ENCODE peak calls at places on chromosomes 1 and 21, in seven cellular contexts. One of them, this sample, is unnamed. For H3K4me1, the result is how much of the 10 kb centered on the place peaks cover.

GRCh38 chr1:199404976-199405375 is 622.5 kb upstream of the NR5A2 start:
- DNase-seq in GM12878: no peak
- DNase-seq in body of pancreas: no peak
- DNase-seq in uterus: no peak
- DNase-seq in endothelial cell of umbilical vein: no peak
- DNase-seq in stomach: no peak
- DNase-seq in H1: no peak
- DNase-seq in this sample: no peak

GRCh38 chr1:29912413-29912812 is 676.1 kb downstream of the PTPRU start:
- DNase-seq in GM12878: no peak
- DNase-seq in body of pancreas: no peak
- DNase-seq in uterus: no peak
- DNase-seq in endothelial cell of umbilical vein: peak
- DNase-seq in stomach: no peak
- DNase-seq in H1: no peak
- DNase-seq in this sample: no peak

GRCh38 chr1:209652121-209652742 is at the start of gene LAMB3:
- DNase-seq in GM12878: no peak
- DNase-seq in body of pancreas: peak
- DNase-seq in uterus: no peak
- DNase-seq in endothelial cell of umbilical vein: no peak
- DNase-seq in stomach: peak
- DNase-seq in H1: no peak
- DNase-seq in this sample: no peak

GRCh38 chr1:240099329-240099728 is 7.6 kb downstream of the FMN2 start:
- DNase-seq in GM12878: no peak
- DNase-seq in body of pancreas: no peak
- DNase-seq in uterus: no peak
- DNase-seq in endothelial cell of umbilical vein: no peak
- DNase-seq in stomach: no peak
- DNase-seq in H1: no peak
- DNase-seq in this sample: no peak

GRCh38 chr1:11707621-11708276 is 16.2 kb downstream of the DRAXIN start:
- DNase-seq in GM12878: no peak
- DNase-seq in body of pancreas: peak
- DNase-seq in uterus: no peak
- DNase-seq in endothelial cell of umbilical vein: no peak
- DNase-seq in stomach: peak
- DNase-seq in H1: no peak
- DNase-seq in this sample: no peak

GRCh38 chr1:113617438-113618141 is 141.7 kb downstream of the PHTF1 start:
- DNase-seq in GM12878: no peak
- DNase-seq in body of pancreas: no peak
- DNase-seq in uterus: no peak
- DNase-seq in endothelial cell of umbilical vein: no peak
- DNase-seq in stomach: no peak
- DNase-seq in H1: no peak
- DNase-seq in this sample: no peak

GRCh38 chr1:30778156-30778978 is 20.8 kb upstream of the LAPTM5 start:
- DNase-seq in GM12878: no peak
- DNase-seq in body of pancreas: peak
- DNase-seq in uterus: no peak
- DNase-seq in endothelial cell of umbilical vein: peak
- DNase-seq in stomach: peak
- DNase-seq in H1: no peak
- DNase-seq in this sample: peak

GRCh38 chr1:76867342-76868130 is at the start of gene ST6GALNAC5:
- DNase-seq in GM12878: no peak
- DNase-seq in body of pancreas: no peak
- DNase-seq in uterus: no peak
- DNase-seq in endothelial cell of umbilical vein: peak
- DNase-seq in stomach: no peak
- DNase-seq in H1: no peak
- DNase-seq in this sample: peak

GRCh38 chr1:223628233-223628632 is 37.3 kb downstream of the CAPN8 start:
- DNase-seq in GM12878: no peak
- DNase-seq in body of pancreas: peak
- DNase-seq in uterus: no peak
- DNase-seq in endothelial cell of umbilical vein: no peak
- DNase-seq in stomach: peak
- DNase-seq in H1: peak
- DNase-seq in this sample: no peak

GRCh38 chr1:70659891-70660290 is 248.8 kb downstream of the CTH start:
- DNase-seq in GM12878: no peak
- DNase-seq in body of pancreas: no peak
- DNase-seq in uterus: no peak
- DNase-seq in endothelial cell of umbilical vein: no peak
- DNase-seq in stomach: no peak
- DNase-seq in H1: no peak
- DNase-seq in this sample: no peak

GRCh38 chr1:236421022-236421421 is 26.9 kb downstream of the EDARADD start:
- DNase-seq in GM12878: no peak
- DNase-seq in body of pancreas: no peak
- DNase-seq in uterus: no peak
- DNase-seq in endothelial cell of umbilical vein: no peak
- DNase-seq in stomach: no peak
- DNase-seq in H1: no peak
- DNase-seq in this sample: no peak

GRCh38 chr21:46425566-46425965 is 33.1 kb upstream of the DIP2A start:
- DNase-seq in GM12878: no peak
- DNase-seq in body of pancreas: no peak
- DNase-seq in uterus: no peak
- DNase-seq in endothelial cell of umbilical vein: no peak
- DNase-seq in stomach: no peak
- DNase-seq in H1: no peak
- DNase-seq in this sample: peak

GRCh38 chr1:201791775-201792166 is 37.2 kb upstream of the IPO9 start:
- DNase-seq in GM12878: no peak
- DNase-seq in body of pancreas: peak
- DNase-seq in uterus: peak
- DNase-seq in endothelial cell of umbilical vein: peak
- DNase-seq in stomach: no peak
- DNase-seq in H1: no peak
- DNase-seq in this sample: no peak

GRCh38 chr1:175072131-175072941 is 4.7 kb downstream of the TNN start:
- DNase-seq in GM12878: no peak
- DNase-seq in body of pancreas: peak
- DNase-seq in uterus: peak
- DNase-seq in endothelial cell of umbilical vein: peak
- DNase-seq in stomach: no peak
- DNase-seq in H1: no peak
- DNase-seq in this sample: no peak

GRCh38 chr1:48036693-48037386 is 39.7 kb upstream of the TRABD2B start:
- DNase-seq in GM12878: no peak
- DNase-seq in body of pancreas: no peak
- DNase-seq in uterus: no peak
- DNase-seq in endothelial cell of umbilical vein: no peak
- DNase-seq in stomach: no peak
- DNase-seq in H1: no peak
- DNase-seq in this sample: no peak

GRCh38 chr1:56468472-56468871 is 110.9 kb downstream of the PLPP3 start:
- DNase-seq in GM12878: no peak
- DNase-seq in body of pancreas: no peak
- DNase-seq in uterus: no peak
- DNase-seq in endothelial cell of umbilical vein: no peak
- DNase-seq in stomach: no peak
- DNase-seq in H1: no peak
- DNase-seq in this sample: no peak

GRCh38 chr1:186220101-186220500 is 155.0 kb downstream of the TPR start:
- DNase-seq in GM12878: no peak
- DNase-seq in body of pancreas: no peak
- DNase-seq in uterus: no peak
- DNase-seq in endothelial cell of umbilical vein: no peak
- DNase-seq in stomach: no peak
- DNase-seq in H1: no peak
- DNase-seq in this sample: no peak

GRCh38 chr21:35529141-35529863 is 480.2 kb upstream of the RUNX1 start:
- DNase-seq in GM12878: no peak
- DNase-seq in body of pancreas: no peak
- DNase-seq in uterus: no peak
- DNase-seq in endothelial cell of umbilical vein: no peak
- DNase-seq in stomach: no peak
- DNase-seq in H1: no peak
- DNase-seq in this sample: no peak

GRCh38 chr1:101757985-101758384 is 238.7 kb downstream of the OLFM3 start:
- DNase-seq in GM12878: no peak
- DNase-seq in body of pancreas: no peak
- DNase-seq in uterus: no peak
- DNase-seq in endothelial cell of umbilical vein: no peak
- DNase-seq in stomach: no peak
- DNase-seq in H1: no peak
- DNase-seq in this sample: no peak

GRCh38 chr1:203166192-203166940 is 9.3 kb downstream of the MYBPH start:
- DNase-seq in GM12878: no peak
- DNase-seq in body of pancreas: peak
- DNase-seq in uterus: no peak
- DNase-seq in endothelial cell of umbilical vein: no peak
- DNase-seq in stomach: peak
- DNase-seq in H1: no peak
- DNase-seq in this sample: peak

GRCh38 chr1:19682257-19682656 is 17.6 kb downstream of the HTR6 start:
- DNase-seq in GM12878: no peak
- DNase-seq in body of pancreas: no peak
- DNase-seq in uterus: no peak
- DNase-seq in endothelial cell of umbilical vein: no peak
- DNase-seq in stomach: no peak
- DNase-seq in H1: no peak
- DNase-seq in this sample: no peak

GRCh38 chr21:32329331-32329730 is 30.7 kb downstream of the MRAP start:
- DNase-seq in GM12878: no peak
- DNase-seq in body of pancreas: no peak
- DNase-seq in uterus: peak
- DNase-seq in endothelial cell of umbilical vein: peak
- DNase-seq in stomach: no peak
- DNase-seq in H1: no peak
- DNase-seq in this sample: no peak

GRCh38 chr1:151992345-151993083 is 1.1 kb downstream of the S100A10 start:
- DNase-seq in GM12878: no peak
- DNase-seq in body of pancreas: peak
- DNase-seq in uterus: peak
- DNase-seq in endothelial cell of umbilical vein: peak
- DNase-seq in stomach: peak
- DNase-seq in H1: peak
- DNase-seq in this sample: peak

GRCh38 chr1:151989131-151989868 is 4.4 kb downstream of the S100A10 start:
- DNase-seq in GM12878: no peak
- DNase-seq in body of pancreas: peak
- DNase-seq in uterus: peak
- DNase-seq in endothelial cell of umbilical vein: peak
- DNase-seq in stomach: peak
- DNase-seq in H1: no peak
- DNase-seq in this sample: no peak

GRCh38 chr1:151991663-151992344 is 1.9 kb downstream of the S100A10 start:
- DNase-seq in GM12878: no peak
- DNase-seq in body of pancreas: no peak
- DNase-seq in uterus: no peak
- DNase-seq in endothelial cell of umbilical vein: peak
- DNase-seq in stomach: no peak
- DNase-seq in H1: no peak
- DNase-seq in this sample: no peak

GRCh38 chr1:151990058-151990855 is 3.4 kb downstream of the S100A10 start:
- DNase-seq in GM12878: no peak
- DNase-seq in body of pancreas: no peak
- DNase-seq in uterus: no peak
- DNase-seq in endothelial cell of umbilical vein: peak
- DNase-seq in stomach: no peak
- DNase-seq in H1: no peak
- DNase-seq in this sample: no peak

GRCh38 chr1:151990856-151991198 is 2.8 kb downstream of the S100A10 start:
- DNase-seq in GM12878: no peak
- DNase-seq in body of pancreas: peak
- DNase-seq in uterus: peak
- DNase-seq in endothelial cell of umbilical vein: peak
- DNase-seq in stomach: peak
- DNase-seq in H1: no peak
- DNase-seq in this sample: no peak
- H3K4me1 ChIP-seq in GM12878: under half
- H3K4me1 ChIP-seq in body of pancreas: half or more
- H3K4me1 ChIP-seq in uterus: under half
- H3K4me1 ChIP-seq in endothelial cell of umbilical vein: half or more
- H3K4me1 ChIP-seq in stomach: half or more
- H3K4me1 ChIP-seq in H1: under half
- H3K4me1 ChIP-seq in this sample: half or more

DNA sequence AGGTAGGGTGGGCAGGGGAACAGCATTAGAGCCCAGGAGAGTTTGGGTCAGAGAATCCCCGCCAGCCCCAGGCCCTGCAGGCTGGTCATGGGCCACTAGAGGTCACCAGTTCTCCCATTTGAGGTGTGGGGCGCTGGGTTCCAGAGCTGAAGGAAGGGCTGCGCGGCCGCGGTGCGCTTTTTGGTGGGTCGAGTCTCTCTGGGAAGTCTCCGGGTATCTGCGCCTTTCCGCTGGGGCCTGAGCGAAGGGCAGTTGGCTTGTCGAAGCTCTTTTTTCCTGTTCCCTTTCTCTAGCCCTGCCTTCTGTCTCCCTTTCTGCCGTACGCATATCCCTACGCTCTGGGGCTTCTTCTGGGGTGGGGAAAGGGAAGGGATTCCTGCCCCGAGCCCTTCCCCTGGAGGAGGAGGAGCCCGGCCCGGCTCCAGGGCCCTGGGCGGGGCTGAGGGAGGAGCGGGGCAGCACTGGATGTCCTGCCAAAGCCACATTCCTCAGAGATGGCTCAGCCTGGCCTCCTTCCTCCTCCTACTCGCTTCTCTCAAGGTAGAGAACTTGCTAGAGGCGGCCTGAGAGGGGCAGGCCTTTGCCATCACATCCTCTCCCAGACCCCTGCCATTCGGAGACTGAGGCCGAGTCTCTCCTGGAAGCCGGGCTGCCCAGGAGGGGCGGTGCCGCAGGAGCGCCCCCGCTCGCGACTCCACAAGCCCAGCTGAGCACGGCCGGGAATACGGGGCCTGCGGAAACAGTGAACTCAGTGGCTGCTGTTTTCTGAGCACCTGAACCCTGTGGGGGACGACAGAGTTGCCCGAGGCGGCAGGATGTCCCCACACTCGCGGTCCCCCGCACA is 12.0 kb downstream of the ADAMTSL4 start:
- DNase-seq in GM12878: no peak
- DNase-seq in body of pancreas: peak
- DNase-seq in uterus: peak
- DNase-seq in endothelial cell of umbilical vein: peak
- DNase-seq in stomach: peak
- DNase-seq in H1: peak
- DNase-seq in this sample: peak
- TF ChIP-seq POLR2A in GM12878: no peak
- TF ChIP-seq POLR2A in body of pancreas: peak
- TF ChIP-seq POLR2A in uterus: peak
- TF ChIP-seq POLR2A in endothelial cell of umbilical vein: peak
- TF ChIP-seq POLR2A in stomach: no peak
- TF ChIP-seq POLR2A in H1: no peak
- TF ChIP-seq POLR2A in this sample: peak

GRCh38 chr1:66281808-66282207 is 252.1 kb upstream of the SGIP1 start:
- DNase-seq in GM12878: no peak
- DNase-seq in body of pancreas: no peak
- DNase-seq in uterus: no peak
- DNase-seq in endothelial cell of umbilical vein: no peak
- DNase-seq in stomach: no peak
- DNase-seq in H1: no peak
- DNase-seq in this sample: no peak
- H3K4me1 ChIP-seq in GM12878: half or more
- H3K4me1 ChIP-seq in body of pancreas: under half
- H3K4me1 ChIP-seq in uterus: under half
- H3K4me1 ChIP-seq in endothelial cell of umbilical vein: under half
- H3K4me1 ChIP-seq in stomach: under half
- H3K4me1 ChIP-seq in H1: under half
- H3K4me1 ChIP-seq in this sample: half or more

GRCh38 chr1:212286437-212287131 is 1.4 kb downstream of the PPP2R5A start:
- DNase-seq in GM12878: no peak
- DNase-seq in body of pancreas: no peak
- DNase-seq in uterus: no peak
- DNase-seq in endothelial cell of umbilical vein: peak
- DNase-seq in stomach: peak
- DNase-seq in H1: no peak
- DNase-seq in this sample: no peak
- TF ChIP-seq POLR2A in GM12878: no peak
- TF ChIP-seq POLR2A in body of pancreas: peak
- TF ChIP-seq POLR2A in uterus: no peak
- TF ChIP-seq POLR2A in endothelial cell of umbilical vein: no peak
- TF ChIP-seq POLR2A in stomach: no peak
- TF ChIP-seq POLR2A in H1: no peak
- TF ChIP-seq POLR2A in this sample: no peak

This sample was measured in spleen.